ENCODE peak calls at places on chromosomes 7 and 10, in eight cellular contexts. O, D, G, S, Y, L, J and E are unnamed samples.

GRCh38 chr7:74269757-74270277 is 15.6 kb upstream of the RFC2 start:
- DNase-seq in O (peak), D (peak), G (no peak), S (peak), Y (peak), L (peak), J (peak), E (peak)

GRCh38 chr10:126749030-126749655 is 78.7 kb upstream of the C10orf90 start:
- DNase-seq in O (peak), D (peak), G (peak), S (peak), Y (peak), L (peak), J (peak), E (peak)

GRCh38 chr10:66931340-66931948 is 5.6 kb downstream of the LRRTM3 start:
- DNase-seq in O (peak), D (peak), G (no peak), S (no peak), Y (no peak), L (peak), J (no peak), E (no peak)

GRCh38 chr7:83732305-83732704 is 83.4 kb upstream of the SEMA3E start:
- DNase-seq in O (no peak), D (no peak), G (no peak), S (no peak), Y (no peak), L (no peak), J (no peak), E (no peak)

GRCh38 chr7:36119005-36119711 is 33.9 kb upstream of the EEPD1 start:
- DNase-seq in O (peak), D (peak), G (no peak), S (no peak), Y (no peak), L (peak), J (no peak), E (no peak)

GRCh38 chr7:69982197-69982596 is 383.9 kb downstream of the AUTS2 start:
- DNase-seq in O (peak), D (no peak), G (no peak), S (no peak), Y (no peak), L (no peak), J (no peak), E (no peak)

GRCh38 chr10:100600218-100600617 is 64.5 kb downstream of the HIF1AN start:
- DNase-seq in O (no peak), D (no peak), G (no peak), S (no peak), Y (no peak), L (no peak), J (no peak), E (no peak)

GRCh38 chr7:134427896-134428295 is 31.0 kb downstream of the AKR1B1 start:
- DNase-seq in O (no peak), D (no peak), G (no peak), S (no peak), Y (no peak), L (no peak), J (no peak), E (no peak)

GRCh38 chr10:112826018-112826697 is 123.9 kb upstream of the TCF7L2 start:
- DNase-seq in O (no peak), D (no peak), G (no peak), S (no peak), Y (no peak), L (peak), J (no peak), E (no peak)

GRCh38 chr7:88775838-88776237 is 16.3 kb downstream of the ZNF804B start:
- DNase-seq in O (no peak), D (no peak), G (no peak), S (no peak), Y (no peak), L (no peak), J (no peak), E (no peak)

GRCh38 chr7:27947581-27948278 is 207.8 kb downstream of the TAX1BP1 start:
- DNase-seq in O (peak), D (no peak), G (no peak), S (no peak), Y (no peak), L (no peak), J (no peak), E (no peak)

GRCh38 chr10:86165666-86166065 is 200.9 kb downstream of the GRID1 start:
- DNase-seq in O (no peak), D (no peak), G (no peak), S (no peak), Y (no peak), L (no peak), J (no peak), E (peak)

GRCh38 chr7:93016085-93016471 is 101.7 kb downstream of the SAMD9 start:
- DNase-seq in O (peak), D (peak), G (no peak), S (no peak), Y (no peak), L (no peak), J (no peak), E (no peak)

GRCh38 chr7:75596727-75597614 is 104.9 kb downstream of the SPDYE5 start:
- DNase-seq in O (peak), D (no peak), G (peak), S (no peak), Y (no peak), L (no peak), J (peak), E (no peak)

GRCh38 chr10:120400601-120401000 is 56.4 kb upstream of the PLPP4 start:
- DNase-seq in O (no peak), D (no peak), G (no peak), S (no peak), Y (no peak), L (no peak), J (no peak), E (no peak)